ENCODE peak calls at places on chromosome 20, in eight cellular contexts. Y, L, J, C, P, B, D and W are unnamed samples.

GRCh38 chr20:48638546-48638945 is 189.3 kb downstream of the PREX1 start:
- DNase-seq in L (no peak), Y (no peak), D (no peak), P (no peak), B (peak), J (no peak), C (no peak), W (no peak)

GRCh38 chr20:51594206-51594998 is 51.9 kb upstream of the NFATC2 start:
- DNase-seq in B (no peak), D (no peak), J (no peak), C (no peak), L (no peak), P (no peak), Y (no peak), W (no peak)

GRCh38 chr20:44447827-44448419 is 27.8 kb upstream of the TTPAL start:
- DNase-seq in D (no peak), B (no peak), Y (no peak), C (no peak), J (no peak), L (no peak), P (no peak), W (no peak)

GRCh38 chr20:50343490-50344179 is 153.0 kb downstream of the CEBPB start:
- DNase-seq in D (no peak), P (no peak), Y (no peak), B (no peak), L (no peak), J (no peak), C (no peak), W (no peak)

GRCh38 chr20:17796096-17796563 is 96.4 kb downstream of the BANF2 start:
- DNase-seq in J (no peak), L (no peak), B (no peak), Y (no peak), P (no peak), D (no peak), C (no peak), W (no peak)

GRCh38 chr20:8223096-8223870 is 91.2 kb downstream of the PLCB1 start:
- DNase-seq in C (no peak), B (no peak), Y (no peak), D (no peak), L (no peak), J (no peak), P (no peak), W (no peak)

GRCh38 chr20:4813076-4813838 is 91.5 kb downstream of the PRND start:
- DNase-seq in P (no peak), L (no peak), J (no peak), B (peak), D (no peak), C (no peak), Y (no peak), W (no peak)

GRCh38 chr20:13613917-13614316 is 24.8 kb downstream of the TASP1 start:
- DNase-seq in Y (no peak), D (no peak), J (no peak), P (no peak), C (no peak), B (no peak), L (no peak), W (no peak)

GRCh38 chr20:19048898-19049889 is 163.2 kb upstream of the SLC24A3 start:
- DNase-seq in D (no peak), J (no peak), L (no peak), B (no peak), C (no peak), P (no peak), Y (no peak), W (no peak)